ENCODE peak calls at places on chromosomes 13 and 19, in seven cellular contexts. L is body of pancreas, N is sigmoid colon, S is ovary, O is stomach, D is tibial nerve, X is IMR-90. I is an unnamed sample.

GRCh38 chr13:114045113-114045735 is 71.3 kb upstream of the C13orf46 start:
- DNase-seq in D (no peak), O (no peak), N (no peak), S (no peak), X (no peak), L (no peak), I (no peak)

GRCh38 chr13:44238011-44238421 is 135.6 kb upstream of the SERP2 start:
- DNase-seq in L (no peak), S (no peak), O (no peak), N (no peak), D (no peak), X (peak), I (no peak)

GRCh38 chr13:114054269-114054668 is 78.2 kb downstream of the RASA3 start:
- DNase-seq in O (no peak), S (no peak), X (no peak), L (no peak), N (no peak), D (no peak), I (no peak)

GRCh38 chr19:15285896-15286591 is 46.3 kb downstream of the BRD4 start:
- DNase-seq in N (no peak), L (no peak), X (no peak), O (no peak), S (no peak), D (no peak), I (no peak)

GRCh38 chr13:29696606-29697005 is 101.1 kb upstream of the SLC7A1 start:
- DNase-seq in L (no peak), X (no peak), D (no peak), O (no peak), S (no peak), N (no peak), I (no peak)

GRCh38 chr13:60146491-60146890 is 17.2 kb downstream of the DIAPH3 start:
- DNase-seq in D (no peak), O (no peak), S (no peak), X (peak), L (no peak), N (no peak), I (peak)

GRCh38 chr13:50033696-50034095 is 18.5 kb downstream of the KCNRG start:
- DNase-seq in S (no peak), N (no peak), X (peak), O (no peak), L (no peak), D (no peak), I (no peak)

GRCh38 chr19:2337329-2337707 is 8.8 kb downstream of the SPPL2B start:
- DNase-seq in X (peak), S (peak), O (no peak), L (peak), D (peak), N (no peak), I (no peak)

GRCh38 chr19:4284176-4284958 is 5.3 kb downstream of the SHD start:
- DNase-seq in S (no peak), D (no peak), N (no peak), L (no peak), O (no peak), X (no peak), I (no peak)

GRCh38 chr13:88014527-88014926 is 343.4 kb downstream of the SLITRK5 start:
- DNase-seq in D (no peak), X (no peak), L (no peak), S (no peak), O (no peak), N (no peak), I (no peak)

GRCh38 chr19:3546119-3546518 is 7.1 kb downstream of the TEKTIP1 start:
- DNase-seq in N (no peak), L (no peak), X (no peak), S (no peak), O (peak), D (no peak), I (no peak)

GRCh38 chr13:51045450-51045849 is 65.6 kb downstream of the C13orf42 start:
- DNase-seq in O (no peak), N (no peak), L (no peak), S (no peak), D (no peak), X (no peak), I (no peak)

GRCh38 chr19:47540748-47541147 is 25.9 kb upstream of the NAPA start:
- DNase-seq in L (no peak), D (no peak), N (no peak), S (peak), O (no peak), X (peak), I (no peak)

GRCh38 chr19:34274284-34274826 is 20.0 kb downstream of the GARRE1 start:
- DNase-seq in X (peak), O (no peak), D (no peak), N (no peak), L (no peak), S (no peak), I (no peak)

GRCh38 chr19:2027361-2027760 is 11.8 kb upstream of the BTBD2 start:
- DNase-seq in O (no peak), D (peak), X (peak), N (no peak), S (no peak), L (no peak), I (no peak)

GRCh38 chr19:5891938-5892771 is 11.4 kb downstream of the NDUFA11 start:
- DNase-seq in X (peak), N (no peak), O (peak), S (no peak), L (peak), D (no peak), I (peak)
- TF ChIP-seq POLR2A in X (no peak), N (no peak), O (no peak), S (no peak), L (no peak), D (no peak), I (peak)

DNA sequence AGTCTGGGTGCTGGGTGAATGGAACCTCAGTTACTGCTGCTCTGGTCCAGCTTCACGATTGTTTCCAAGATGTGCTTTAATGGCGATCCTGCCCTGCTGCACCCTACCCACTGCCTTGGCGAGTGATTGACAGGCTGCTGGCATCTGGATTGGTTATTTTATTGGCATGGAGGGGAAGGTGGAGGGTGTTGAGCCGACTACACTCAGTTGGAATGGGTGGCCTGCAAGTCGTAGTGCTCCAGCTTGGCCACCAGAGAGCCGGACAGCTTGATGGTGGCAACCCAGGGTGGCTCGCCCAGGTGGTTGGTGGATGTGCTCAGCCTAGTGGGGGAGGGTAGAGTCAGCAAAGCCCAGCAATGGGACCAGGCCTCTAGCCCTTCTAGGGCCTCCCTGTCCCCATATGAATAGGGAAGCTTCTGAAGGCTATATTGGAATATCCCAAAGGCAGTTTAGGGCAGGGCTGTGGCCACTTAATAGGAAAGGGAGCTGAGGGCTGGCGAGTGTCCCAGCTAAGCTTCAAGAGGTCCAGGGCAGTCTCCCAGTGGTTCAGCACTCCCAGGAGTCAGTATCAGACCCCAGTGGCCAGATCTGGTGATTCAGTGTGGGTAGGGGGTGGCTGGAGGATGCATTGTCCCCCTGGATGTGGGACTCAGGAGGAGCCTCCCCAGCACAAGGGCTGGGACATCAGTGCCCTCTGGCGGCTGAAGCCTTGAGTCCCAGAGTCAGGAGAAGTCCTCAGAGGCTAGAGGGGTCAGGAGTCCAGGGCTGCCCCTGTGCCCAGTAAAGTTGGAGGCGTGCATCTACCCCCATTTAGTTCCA is 3.4 kb downstream of the GGN start:
- DNase-seq in N (no peak), D (no peak), S (no peak), O (no peak), X (no peak), L (no peak), I (no peak)
- TF ChIP-seq POLR2A in N (no peak), D (no peak), S (no peak), O (no peak), X (no peak), L (no peak), I (peak)

GRCh38 chr19:44653977-44654784 is 10.5 kb downstream of the PVR start:
- DNase-seq in D (peak), O (peak), X (peak), S (peak), N (peak), L (peak), I (peak)
- TF ChIP-seq POLR2A in D (no peak), O (no peak), X (no peak), S (no peak), N (no peak), L (no peak), I (no peak)

GRCh38 chr19:38813323-38813722 is 578 bp upstream of the LGALS4 start:
- DNase-seq in O (no peak), L (no peak), N (no peak), D (no peak), S (no peak), X (no peak), I (no peak)

GRCh38 chr19:38816131-38816750 is 3.5 kb upstream of the LGALS4 start:
- DNase-seq in N (no peak), D (no peak), L (no peak), S (no peak), X (no peak), O (no peak), I (no peak)

GRCh38 chr19:38817081-38817480 is 4.3 kb upstream of the LGALS4 start:
- DNase-seq in D (no peak), N (no peak), X (no peak), L (no peak), O (no peak), S (no peak), I (no peak)

GRCh38 chr19:38812841-38813320 is at the start of gene LGALS4:
- DNase-seq in D (no peak), S (no peak), X (no peak), O (peak), N (no peak), L (peak), I (no peak)

DNA sequence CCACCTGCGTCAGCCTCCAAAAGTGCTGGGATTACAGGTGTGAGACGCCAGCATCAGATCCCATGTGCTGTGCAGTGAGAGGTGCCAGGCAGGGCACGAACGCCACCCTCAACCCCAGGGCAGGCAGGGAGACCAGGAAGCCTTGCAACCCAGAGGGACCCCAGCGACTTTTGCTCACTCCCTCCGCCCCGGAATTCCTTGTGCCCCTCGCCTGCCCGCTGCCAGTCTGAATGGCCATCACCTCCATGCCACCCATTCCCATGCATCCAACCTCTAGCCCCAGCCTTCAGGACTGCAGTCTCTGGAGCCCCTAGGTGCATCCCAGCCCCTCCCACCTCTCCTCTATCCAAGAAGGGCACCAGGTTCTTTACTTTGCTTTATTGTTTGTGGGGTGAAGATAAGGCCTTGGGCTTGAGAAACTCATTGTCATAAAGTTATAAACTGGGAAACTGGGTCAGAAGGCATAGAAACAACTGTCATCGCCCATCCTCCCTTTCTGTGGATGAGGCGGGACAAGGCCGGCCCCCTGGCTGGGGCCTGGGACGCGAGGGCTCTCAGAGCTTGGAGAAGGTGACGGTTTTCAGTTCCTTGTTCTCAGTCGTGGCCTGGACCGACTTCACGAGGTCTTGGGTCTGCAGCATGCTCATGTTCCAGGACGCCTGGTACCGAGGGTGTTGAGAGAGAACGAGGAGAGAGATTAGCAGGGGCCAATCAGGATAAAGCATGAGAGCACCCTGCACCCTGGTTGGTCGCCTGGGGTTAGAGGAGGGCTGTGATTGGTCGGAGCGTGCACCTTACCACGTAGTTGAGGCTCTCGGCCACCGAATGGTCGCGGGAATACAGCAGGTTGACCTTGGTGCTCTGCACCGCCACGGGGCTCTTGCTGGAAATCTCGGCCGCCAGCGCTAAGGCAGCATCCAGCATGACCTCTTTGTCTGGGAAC is 2.6 kb upstream of the LGALS4 start:
- DNase-seq in X (no peak), S (no peak), L (no peak), O (no peak), D (no peak), N (no peak), I (no peak)
- TF ChIP-seq POLR2A in X (no peak), S (no peak), L (no peak), O (no peak), D (no peak), N (no peak), I (no peak)

GRCh38 chr13:110887955-110888333 is 26.9 kb downstream of the ANKRD10 start:
- DNase-seq in L (no peak), X (no peak), S (no peak), N (no peak), O (no peak), D (no peak), I (no peak)

GRCh38 chr13:110886475-110887241 is 28.2 kb downstream of the ANKRD10 start:
- DNase-seq in L (no peak), X (no peak), D (no peak), O (no peak), S (no peak), N (no peak), I (no peak)

GRCh38 chr13:110887242-110887954 is 27.5 kb downstream of the ANKRD10 start:
- DNase-seq in O (no peak), S (no peak), N (no peak), X (peak), D (no peak), L (no peak), I (no peak)

GRCh38 chr13:110890279-110891150 is 24.4 kb downstream of the ANKRD10 start:
- DNase-seq in S (no peak), D (no peak), L (no peak), N (no peak), X (no peak), O (no peak), I (no peak)

DNA sequence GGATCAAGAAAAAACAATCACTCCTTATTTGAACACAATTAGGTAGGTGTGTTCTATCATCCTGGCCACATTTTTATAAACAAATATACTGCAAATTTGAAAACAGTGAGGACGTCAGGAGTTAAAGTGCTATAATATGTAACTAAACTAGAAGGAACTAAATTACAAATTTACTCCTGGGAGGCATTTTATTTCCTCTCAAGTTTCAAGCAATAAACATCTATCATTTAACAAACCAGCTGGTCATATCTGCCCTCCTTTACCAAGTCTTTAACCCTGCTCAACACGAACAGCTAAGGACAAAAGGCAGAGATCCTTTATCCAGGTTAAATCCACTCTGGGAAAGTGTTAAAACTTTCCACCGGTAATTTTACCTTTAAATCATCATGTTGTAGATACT is 26.5 kb downstream of the ANKRD10 start:
- DNase-seq in D (no peak), O (no peak), X (no peak), L (no peak), S (no peak), N (no peak), I (no peak)
- TF ChIP-seq POLR2A in D (no peak), O (no peak), X (no peak), L (no peak), S (no peak), N (no peak), I (no peak)